ENCODE peak calls at places on chromosomes 3 and 15, in six cellular contexts. S, N, O, G, R and E are unnamed samples.

GRCh38 chr3:131549340-131549739 is 46.6 kb upstream of the MRPL3 start:
- DNase-seq in G (no peak), O (no peak), S (no peak), N (no peak), R (no peak), E (no peak)

GRCh38 chr15:68821190-68821897 is 649 bp upstream of the ANP32A start:
- DNase-seq in O (no peak), N (no peak), R (no peak), S (no peak), G (no peak), E (no peak)

GRCh38 chr3:61454000-61454399 is 107.4 kb upstream of the PTPRG start:
- DNase-seq in S (no peak), G (no peak), O (no peak), R (no peak), N (no peak), E (no peak)

GRCh38 chr3:191345334-191345733 is 15.0 kb upstream of the UTS2B start:
- DNase-seq in N (no peak), S (no peak), G (no peak), O (no peak), R (no peak), E (no peak)

GRCh38 chr3:188111002-188111584 is 42.9 kb upstream of the LPP start:
- DNase-seq in O (no peak), N (no peak), R (no peak), S (no peak), G (no peak), E (no peak)

GRCh38 chr3:131402391-131403039 is 20.9 kb downstream of the NUDT16 start:
- DNase-seq in R (no peak), O (peak; percentile 9), G (peak; percentile 23), S (no peak), N (no peak), E (no peak)

GRCh38 chr3:30658328-30659052 is 52.1 kb downstream of the TGFBR2 start:
- DNase-seq in G (peak; percentile 45), R (no peak), S (no peak), N (peak; percentile 79), O (no peak), E (no peak)

GRCh38 chr3:44762170-44762677 is 630 bp downstream of the KIF15 start:
- DNase-seq in S (no peak), R (no peak), O (no peak), N (no peak), G (no peak), E (no peak)

GRCh38 chr3:195117978-195118581 is 152.9 kb downstream of the XXYLT1 start:
- DNase-seq in G (no peak), O (no peak), R (no peak), N (no peak), S (peak; percentile 25), E (no peak)

GRCh38 chr15:90231028-90232017 is 2.4 kb downstream of the CIB1 start:
- DNase-seq in S (peak; percentile 55), N (no peak), G (no peak), R (peak; percentile 71), O (no peak), E (no peak)

GRCh38 chr3:115648559-115648958 is 25.2 kb downstream of the GAP43 start:
- DNase-seq in G (no peak), R (no peak), N (no peak), O (no peak), S (no peak), E (no peak)

GRCh38 chr3:158258619-158259018 is 148.7 kb downstream of the RSRC1 start:
- DNase-seq in R (no peak), N (no peak), G (no peak), S (no peak), O (no peak), E (no peak)

GRCh38 chr3:149368201-149368849 is 9.1 kb downstream of the TM4SF1 start:
- DNase-seq in S (no peak), O (no peak), G (no peak), R (no peak), N (no peak), E (no peak)

DNA sequence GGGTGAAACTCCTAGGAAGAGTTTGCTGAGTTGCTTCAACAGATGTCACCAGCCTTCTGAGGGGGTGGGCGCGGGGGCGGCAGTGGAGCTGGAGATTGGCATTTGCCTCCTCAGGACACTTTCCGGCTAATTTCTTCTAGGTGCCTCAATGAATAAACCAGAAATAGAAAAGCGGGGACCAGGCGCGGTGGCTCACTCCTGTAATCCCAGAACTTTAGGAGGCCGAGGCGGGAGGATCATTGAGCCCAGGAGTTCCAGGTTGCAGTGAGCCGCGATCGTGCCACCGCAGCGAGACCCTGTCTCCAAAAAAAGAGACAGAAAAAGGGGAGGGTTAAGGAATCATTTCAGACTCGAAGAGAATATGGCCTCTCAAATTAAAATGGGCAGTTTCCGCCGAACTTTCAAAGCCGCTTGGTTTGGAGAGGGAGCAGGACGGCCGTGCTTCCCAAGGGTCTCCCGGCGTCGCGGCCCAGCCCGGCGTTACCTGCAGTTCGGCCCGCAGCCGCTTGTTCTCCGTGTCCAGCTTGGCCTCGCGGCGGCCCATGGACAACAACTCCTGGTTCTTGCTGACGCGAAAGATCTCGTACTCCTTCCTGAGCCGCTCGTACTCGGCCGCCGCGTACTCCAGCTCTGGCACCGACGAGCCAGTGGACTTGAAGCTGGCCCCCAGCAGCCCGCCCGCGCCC is 587 bp downstream of the NPHP3 start:
- DNase-seq in O (no peak), N (no peak), S (peak; percentile 76), R (peak; percentile 42), G (peak; percentile 34), E (peak; percentile 88)
- TF ChIP-seq CTCF in O (peak; percentile 26), N (no peak), S (peak; percentile 61), R (no peak), G (peak; percentile 26), E (peak; percentile 20)

GRCh38 chr15:48411971-48412591 is 80.9 kb downstream of the DUT start:
- DNase-seq in G (no peak), N (no peak), O (no peak), S (no peak), R (no peak), E (no peak)
- H3K4me3 ChIP-seq in G (no peak overlapping the region), N (no peak overlapping the region), O (no peak overlapping the region), S (no peak overlapping the region), R (no peak overlapping the region), E (peak overlapping the region; percentile 32)

GRCh38 chr3:113804701-113805100 is 33.9 kb upstream of the GRAMD1C start:
- DNase-seq in S (no peak), O (peak; percentile 23), G (no peak), N (no peak), R (no peak), E (no peak)
- TF ChIP-seq CTCF in S (no peak), O (no peak), G (no peak), N (no peak), R (no peak), E (no peak)

DNA sequence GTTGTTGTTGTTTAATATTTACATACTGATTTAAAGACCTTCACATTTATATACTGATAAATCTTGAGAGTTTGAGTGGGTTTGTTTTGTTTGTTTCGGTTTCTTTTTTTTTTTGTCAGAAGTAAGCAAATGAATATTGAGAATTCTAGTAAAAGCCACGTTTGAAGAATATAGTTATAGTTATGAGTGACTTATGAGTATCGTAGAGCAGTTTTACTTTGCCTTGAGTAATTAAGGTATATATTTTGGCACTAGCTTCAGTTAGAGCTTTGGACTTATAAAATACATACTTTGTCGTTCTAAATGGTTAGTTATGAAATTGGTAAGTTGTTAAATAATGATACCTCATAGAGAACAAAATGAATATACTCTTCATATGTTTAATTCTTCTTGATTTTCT is 27.8 kb downstream of the ATP1B3 start:
- DNase-seq in G (no peak), N (no peak), O (no peak), R (no peak), S (no peak), E (no peak)
- H3K4me3 ChIP-seq in G (no peak overlapping the region), N (no peak overlapping the region), O (no peak overlapping the region), R (no peak overlapping the region), S (no peak overlapping the region), E (no peak overlapping the region)